ENCODE peak calls at places on chromosome 18, in five cellular contexts. O is GM10248, L is astrocyte of the cerebellum, W is WTC11, C is HEK293T. F is an unnamed sample.

GRCh38 chr18:24212939-24213338 is 74.1 kb downstream of the CABYR start:
- DNase-seq in O (no peak), L (peak), W (no peak), C (no peak), F (peak)

GRCh38 chr18:60067426-60068210 is 167.8 kb downstream of the PMAIP1 start:
- DNase-seq in O (no peak), L (no peak), W (no peak), C (no peak), F (no peak)

GRCh38 chr18:63069496-63069895 is 250.1 kb downstream of the BCL2 start:
- DNase-seq in O (no peak), L (no peak), W (no peak), C (no peak), F (no peak)

GRCh38 chr18:3584266-3584665 is 134.3 kb downstream of the TGIF1 start:
- DNase-seq in O (no peak), L (no peak), W (no peak), C (no peak), F (no peak)

GRCh38 chr18:25279133-25279532 is 72.8 kb downstream of the ZNF521 start:
- DNase-seq in O (no peak), L (no peak), W (no peak), C (no peak), F (no peak)

GRCh38 chr18:30358545-30358944 is 684.0 kb downstream of the DSC3 start:
- DNase-seq in O (no peak), L (peak), W (no peak), C (no peak), F (peak)

GRCh38 chr18:55239764-55240163 is 280.5 kb upstream of the CCDC68 start:
- DNase-seq in O (no peak), L (no peak), W (no peak), C (no peak), F (no peak)

GRCh38 chr18:61817086-61817485 is 75.7 kb downstream of the RNF152 start:
- DNase-seq in O (no peak), L (no peak), W (no peak), C (no peak), F (no peak)

GRCh38 chr18:48543228-48543627 is 4.4 kb downstream of the CTIF start:
- DNase-seq in O (no peak), L (no peak), W (peak), C (no peak), F (no peak)

GRCh38 chr18:11005528-11005927 is 143.8 kb downstream of the PIEZO2 start:
- DNase-seq in O (no peak), L (peak), W (no peak), C (no peak), F (peak)

GRCh38 chr18:79489048-79489899 is 93.5 kb downstream of the NFATC1 start:
- DNase-seq in O (no peak), L (no peak), W (no peak), C (no peak), F (no peak)

F was measured in kidney epithelial cell.